ENCODE peak calls at places on chromosome 14, in ten cellular contexts. W, N, D, E, M, B, Z, R, C and J are unnamed samples.
A peak's percentile ranks its signal among the peaks of the same experiment; 100 is the strongest.

GRCh38 chr14:103521438-103521961 is 1.1 kb downstream of the CKB start:
- DNase-seq in W (no peak), C (no peak), E (no peak), D (no peak), B (no peak), M (peak; percentile 83), Z (no peak), N (no peak), R (peak; percentile 63), J (peak; percentile 82)

GRCh38 chr14:87457727-87458126 is 535.3 kb downstream of the GALC start:
- DNase-seq in M (no peak), R (no peak), C (peak; percentile 8), D (no peak), E (no peak), N (no peak), W (no peak), B (peak; percentile 17), Z (no peak), J (no peak)

GRCh38 chr14:38125484-38125912 is 82.2 kb upstream of the SSTR1 start:
- DNase-seq in N (no peak), E (no peak), D (no peak), Z (no peak), W (peak; percentile 52), R (no peak), B (no peak), M (no peak), C (no peak), J (no peak)

GRCh38 chr14:44895716-44896115 is 66.0 kb downstream of the KLHL28 start:
- DNase-seq in B (peak; percentile 80), M (no peak), E (no peak), N (no peak), Z (no peak), R (no peak), W (no peak), C (peak; percentile 35), D (peak; percentile 86), J (no peak)

GRCh38 chr14:70894868-70895267 is 12.4 kb upstream of the PCNX1 start:
- DNase-seq in W (no peak), N (no peak), Z (no peak), D (peak; percentile 38), R (no peak), C (no peak), B (peak; percentile 28), M (no peak), E (no peak), J (no peak)

GRCh38 chr14:77301103-77301502 is 19.6 kb downstream of the POMT2 start:
- DNase-seq in R (peak; percentile 86), N (peak; percentile 82), W (no peak), E (peak; percentile 61), D (peak; percentile 93), B (peak; percentile 87), Z (peak; percentile 57), M (peak; percentile 74), C (peak; percentile 89), J (peak; percentile 57)

GRCh38 chr14:61593330-61593729 is 102.0 kb upstream of the HIF1A start:
- DNase-seq in N (no peak), W (no peak), E (no peak), R (no peak), C (no peak), B (no peak), M (no peak), D (peak; percentile 42), Z (no peak), J (no peak)

GRCh38 chr14:95522116-95522515 is 5.7 kb upstream of the SYNE3 start:
- DNase-seq in R (no peak), N (no peak), W (no peak), D (no peak), Z (no peak), B (no peak), C (no peak), M (no peak), E (no peak), J (no peak)

GRCh38 chr14:94542811-94543449 is 18.3 kb upstream of the SERPINA4 start:
- DNase-seq in N (no peak), E (no peak), Z (no peak), C (no peak), D (no peak), M (no peak), R (no peak), W (no peak), B (no peak), J (no peak)

GRCh38 chr14:55599250-55599879 is 19.4 kb downstream of the KTN1 start:
- DNase-seq in M (peak; percentile 54), R (no peak), C (no peak), Z (no peak), B (no peak), W (no peak), E (peak; percentile 47), D (peak; percentile 32), N (no peak), J (peak; percentile 60)

DNA sequence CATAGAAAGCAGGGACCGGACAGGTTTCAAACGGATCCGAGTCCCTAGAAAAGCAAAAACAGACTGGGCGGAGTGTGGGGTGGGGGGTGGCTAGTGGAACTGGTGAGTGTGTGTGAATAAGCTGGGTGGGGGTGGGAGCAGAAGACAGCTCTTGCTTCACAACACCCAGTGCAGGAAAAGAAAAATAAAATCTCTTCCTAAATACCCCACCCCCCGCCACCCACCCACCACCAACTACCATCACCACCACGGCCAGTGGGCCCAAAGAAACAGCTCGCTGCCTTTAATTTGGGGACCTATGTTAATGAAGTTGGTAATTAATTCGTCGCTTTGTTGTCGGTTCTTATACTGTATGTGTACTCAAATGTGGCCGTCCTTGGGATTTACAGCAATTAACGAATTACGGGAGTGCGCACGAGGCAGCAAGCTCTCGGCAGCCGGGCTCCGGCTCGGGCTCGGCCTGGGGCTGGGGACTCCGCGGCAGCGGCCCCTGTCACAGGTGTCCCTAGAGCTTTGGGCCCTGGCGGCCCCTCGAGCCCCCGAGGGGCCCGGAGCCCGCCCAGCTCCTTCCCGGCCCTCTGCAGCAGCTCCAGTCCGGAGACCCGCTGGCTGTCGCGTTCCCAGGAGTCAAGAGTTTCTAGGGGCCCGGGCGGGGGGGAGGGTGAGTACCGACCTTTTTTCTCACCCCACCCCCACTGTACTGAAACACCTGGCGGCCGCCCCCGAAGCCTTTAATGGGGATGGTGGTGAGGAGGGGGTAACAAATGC is 1.5 kb upstream of the OTX2 start:
- DNase-seq in D (no peak), M (no peak), R (no peak), B (no peak), C (no peak), Z (no peak), N (no peak), W (no peak), E (no peak), J (no peak)
- H3K4me3 ChIP-seq in D (no peak overlapping the region), M (no peak overlapping the region), R (no peak overlapping the region), B (no peak overlapping the region), C (no peak overlapping the region), Z (no peak overlapping the region), N (peak overlapping the region; percentile 6), W (peak overlapping the region; percentile 93), E (no peak overlapping the region), J (no peak overlapping the region)

DNA sequence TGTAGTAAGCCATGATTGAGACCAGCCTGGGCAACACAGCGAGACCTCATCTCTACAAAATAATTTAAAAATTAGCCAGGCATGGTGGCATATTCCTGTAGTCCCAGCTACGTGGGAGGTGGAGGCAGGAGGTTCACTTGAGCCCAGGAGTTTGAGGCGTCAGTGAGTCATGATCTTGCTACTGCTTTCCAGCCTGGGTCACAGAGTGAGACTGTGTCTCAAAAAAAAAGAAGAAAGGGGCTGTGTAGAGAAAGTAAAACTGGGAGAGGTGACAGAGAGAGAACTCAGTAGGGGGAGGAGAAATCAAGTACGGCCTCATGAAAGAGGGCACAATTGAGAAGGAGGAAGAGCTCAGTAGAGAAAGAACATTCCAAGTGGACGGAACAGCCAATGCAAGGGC is 12.4 kb downstream of the TECPR2 start:
- DNase-seq in B (no peak), W (no peak), R (no peak), E (no peak), N (no peak), C (no peak), M (no peak), D (no peak), Z (no peak), J (no peak)
- H3K4me3 ChIP-seq in B (no peak overlapping the region), W (no peak overlapping the region), R (no peak overlapping the region), E (no peak overlapping the region), N (no peak overlapping the region), C (no peak overlapping the region), M (no peak overlapping the region), D (no peak overlapping the region), Z (no peak overlapping the region), J (no peak overlapping the region)

GRCh38 chr14:32933623-32933942 is 5.1 kb upstream of the NPAS3 start:
- DNase-seq in C (no peak), B (peak; percentile 42), W (no peak), M (no peak), R (no peak), E (no peak), N (no peak), D (peak; percentile 56), Z (no peak), J (no peak)
- H3K4me3 ChIP-seq in C (peak overlapping the region; percentile 40), B (peak overlapping the region; percentile 42), W (peak overlapping the region; percentile 74), M (peak overlapping the region; percentile 64), R (peak overlapping the region; percentile 33), E (peak overlapping the region; percentile 57), N (peak overlapping the region; percentile 36), D (no peak overlapping the region), Z (no peak overlapping the region), J (peak overlapping the region; percentile 12)

GRCh38 chr14:91997492-91997891 is 42.4 kb downstream of the TRIP11 start:
- DNase-seq in M (no peak), D (peak; percentile 40), C (no peak), W (no peak), N (no peak), E (no peak), Z (no peak), B (peak; percentile 49), R (no peak), J (no peak)

GRCh38 chr14:92004062-92004461 is 35.8 kb downstream of the TRIP11 start:
- DNase-seq in C (no peak), Z (no peak), W (no peak), D (no peak), N (no peak), B (peak; percentile 18), R (no peak), E (no peak), M (no peak), J (no peak)

GRCh38 chr14:91996951-91997371 is 42.9 kb downstream of the TRIP11 start:
- DNase-seq in Z (no peak), C (peak; percentile 88), W (peak; percentile 68), N (peak; percentile 11), M (no peak), D (peak; percentile 86), R (no peak), B (peak; percentile 96), E (no peak), J (no peak)

DNA sequence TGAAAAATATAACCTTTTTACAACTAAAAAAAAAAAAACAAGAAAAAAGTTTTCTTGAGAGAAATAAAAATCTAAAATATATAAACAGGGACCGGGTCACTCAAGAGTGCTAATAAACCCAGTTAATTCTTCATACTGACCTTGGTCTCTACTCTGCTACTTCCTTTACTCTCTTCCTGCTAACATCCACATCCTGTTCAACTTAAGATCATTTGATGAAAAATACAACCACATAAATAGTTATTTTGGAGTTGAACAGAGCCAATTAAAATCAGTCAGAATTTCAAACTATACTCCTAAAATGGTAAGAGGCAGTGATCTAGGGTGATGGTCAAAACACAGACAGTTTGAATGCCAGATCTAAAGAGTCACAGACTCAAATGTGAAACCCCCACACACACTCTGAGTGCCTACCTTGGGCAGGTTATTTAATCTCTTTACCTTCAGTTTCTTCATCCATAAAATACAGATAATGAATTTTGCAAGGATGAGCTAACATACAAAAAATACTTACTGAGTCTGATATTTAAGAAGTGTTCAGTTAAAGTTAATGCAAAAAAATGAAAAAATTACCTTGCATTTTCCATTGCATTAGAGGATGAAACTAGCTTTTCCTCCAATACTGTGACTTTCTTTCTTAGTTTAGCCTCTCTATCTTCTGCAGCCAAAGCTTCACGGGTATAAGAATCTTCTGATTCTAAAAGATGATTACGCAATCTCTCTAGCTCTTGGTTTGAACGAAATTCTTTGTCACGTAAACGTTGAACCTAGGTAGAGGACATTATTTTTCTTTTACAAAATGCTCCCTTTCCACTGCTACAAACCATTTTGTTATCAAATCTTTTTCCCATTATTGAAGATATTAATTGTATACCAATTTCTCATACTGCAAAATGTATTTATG is 40.9 kb downstream of the TRIP11 start:
- DNase-seq in M (no peak), N (no peak), R (no peak), D (no peak), C (no peak), Z (no peak), W (no peak), B (no peak), E (no peak), J (no peak)
- H3K4me3 ChIP-seq in M (no peak overlapping the region), N (no peak overlapping the region), R (no peak overlapping the region), D (no peak overlapping the region), C (no peak overlapping the region), Z (no peak overlapping the region), W (no peak overlapping the region), B (no peak overlapping the region), E (no peak overlapping the region), J (no peak overlapping the region)